ENCODE peak calls at places on chromosomes 11 and 22, in eight cellular contexts. D is EH; R is CD4-positive, alpha-beta T cell; Z is activated CD4-positive, alpha-beta T cell treated with anti-CD3 and anti-CD28 coated beads for 24 hours; Y is amygdala; U is fibroblast of lung; P is stimulated activated CD8-positive, alpha-beta memory T cell treated with anti-CD3 and anti-CD28 coated beads, Interleukin-2, amount 100 ng/mL, for 48 hours; K is stimulated activated CD4-positive, alpha-beta T cell treated with anti-CD3 and anti-CD28 coated beads, Interleukin-15, amount 100 ng/mL, for 24 hours. I is an unnamed sample.
A peak's percentile ranks its signal among the peaks of the same experiment; 100 is the strongest.

GRCh38 chr22:36465232-36466021 is 16.0 kb downstream of the TXN2 start:
- DNase-seq in D (peak; percentile 91), R (no peak), Z (no peak), Y (no peak), U (peak; percentile 95), P (no peak), K (no peak), I (no peak)

GRCh38 chr22:17205432-17205831 is 13.8 kb downstream of the ADA2 start:
- DNase-seq in D (no peak), R (no peak), Z (no peak), Y (no peak), U (no peak), P (no peak), K (no peak), I (no peak)

GRCh38 chr11:1872267-1872985 is 19.3 kb downstream of the PRR33 start:
- DNase-seq in D (no peak), R (no peak), Z (no peak), Y (no peak), U (no peak), P (no peak), K (no peak), I (no peak)

GRCh38 chr11:27472398-27473016 is at the start of gene LGR4:
- DNase-seq in D (peak; percentile 97), R (peak; percentile 67), Z (peak; percentile 44), Y (peak; percentile 74), U (peak; percentile 98), P (peak; percentile 40), K (peak; percentile 79), I (peak; percentile 88)

GRCh38 chr22:22463855-22464540 is 44.5 kb downstream of the ZNF280B start:
- DNase-seq in D (peak; percentile 64), R (no peak), Z (peak; percentile 51), Y (no peak), U (peak; percentile 40), P (peak; percentile 4), K (peak; percentile 68), I (peak; percentile 32)

GRCh38 chr11:66967670-66968425 is 7.3 kb upstream of the C11orf86 start:
- DNase-seq in D (peak; percentile 94), R (no peak), Z (no peak), Y (no peak), U (peak; percentile 80), P (no peak), K (no peak), I (no peak)

GRCh38 chr22:39123811-39124668 is 27.0 kb downstream of the APOBEC3H start:
- DNase-seq in D (no peak), R (no peak), Z (no peak), Y (no peak), U (no peak), P (no peak), K (no peak), I (no peak)

GRCh38 chr11:46948378-46949131 is 12.0 kb downstream of the CSTPP1 start:
- DNase-seq in D (peak; percentile 93), R (no peak), Z (no peak), Y (no peak), U (peak; percentile 93), P (no peak), K (no peak), I (no peak)

GRCh38 chr11:8352852-8353505 is 89.3 kb upstream of the LMO1 start:
- DNase-seq in D (no peak), R (no peak), Z (no peak), Y (no peak), U (no peak), P (no peak), K (no peak), I (no peak)

GRCh38 chr11:101363706-101364275 is 220.0 kb downstream of the TRPC6 start:
- DNase-seq in D (no peak), R (no peak), Z (no peak), Y (no peak), U (no peak), P (no peak), K (no peak), I (no peak)

GRCh38 chr11:113722221-113722620 is 16.1 kb upstream of the TMPRSS5 start:
- DNase-seq in D (no peak), R (no peak), Z (no peak), Y (no peak), U (no peak), P (no peak), K (no peak), I (no peak)

GRCh38 chr11:405323-405975 is 9.3 kb downstream of the SIGIRR start:
- DNase-seq in D (peak; percentile 16), R (no peak), Z (no peak), Y (no peak), U (no peak), P (no peak), K (no peak), I (no peak)

GRCh38 chr11:23359297-23359696 is 499.0 kb upstream of the CCDC179 start:
- DNase-seq in D (peak; percentile 74), R (no peak), Z (no peak), Y (no peak), U (peak; percentile 95), P (no peak), K (no peak), I (no peak)

GRCh38 chr11:65791719-65792213 is 4.9 kb downstream of the OVOL1 start:
- DNase-seq in D (peak; percentile 49), R (no peak), Z (peak; percentile 29), Y (no peak), U (peak; percentile 22), P (peak; percentile 71), K (peak; percentile 75), I (no peak)

GRCh38 chr11:1752907-1753425 is 2.6 kb upstream of the IFITM10 start:
- DNase-seq in D (no peak), R (no peak), Z (no peak), Y (no peak), U (no peak), P (no peak), K (no peak), I (no peak)